ENCODE peak calls at places on chromosomes 6 and 20, in six cellular contexts. Q is upper lobe of left lung, L is K562, X is A549, T is HepG2, G is GM12878. O is an unnamed sample.
A peak's percentile ranks its signal among the peaks of the same experiment; 100 is the strongest.

GRCh38 chr6:153947817-153948447 is 91.1 kb upstream of the OPRM1 start:
- ATAC-seq in L (no peak), T (peak; percentile 85), Q (peak; percentile 58), G (peak; percentile 42), X (peak; percentile 33), O (no peak)

GRCh38 chr6:47235964-47236760 is 73.5 kb downstream of the TNFRSF21 start:
- ATAC-seq in X (no peak), L (peak; percentile 63), T (peak; percentile 28), Q (peak; percentile 63), G (peak; percentile 76), O (no peak)

GRCh38 chr20:60056345-60057122 is 98.3 kb downstream of the CDH26 start:
- ATAC-seq in G (no peak), X (no peak), T (no peak), L (no peak), Q (no peak), O (no peak)

GRCh38 chr6:15266423-15266996 is 20.6 kb downstream of the JARID2 start:
- ATAC-seq in Q (no peak), X (no peak), G (peak; percentile 83), T (peak; percentile 88), L (peak; percentile 75), O (no peak)

GRCh38 chr20:24960302-24960801 is 11.3 kb downstream of the CST7 start:
- ATAC-seq in T (no peak), Q (no peak), X (no peak), L (no peak), G (no peak), O (no peak)

GRCh38 chr6:67887747-67888545 is 747.1 kb upstream of the ADGRB3 start:
- ATAC-seq in L (peak; percentile 49), T (no peak), X (no peak), G (no peak), Q (no peak), O (no peak)

GRCh38 chr6:138441965-138442364 is 37.9 kb downstream of the HEBP2 start:
- ATAC-seq in Q (no peak), X (no peak), G (no peak), L (no peak), T (no peak), O (no peak)

GRCh38 chr6:90315354-90315960 is 18.8 kb upstream of the BACH2 start:
- ATAC-seq in L (no peak), G (no peak), Q (no peak), X (no peak), T (no peak), O (no peak)

GRCh38 chr6:148501178-148501590 is 158.5 kb downstream of the SASH1 start:
- ATAC-seq in Q (peak; percentile 85), X (no peak), G (no peak), T (no peak), L (no peak), O (peak; percentile 88)

GRCh38 chr20:43749734-43750294 is 23.0 kb upstream of the GTSF1L start:
- ATAC-seq in T (peak; percentile 94), G (peak; percentile 45), L (peak; percentile 95), X (peak; percentile 95), Q (peak; percentile 91), O (peak; percentile 66)

GRCh38 chr6:37657117-37657886 is 40.4 kb downstream of the MDGA1 start:
- ATAC-seq in G (no peak), X (peak; percentile 82), Q (no peak), T (no peak), L (no peak), O (no peak)

GRCh38 chr6:130947464-130947863 is 115.6 kb downstream of the EPB41L2 start:
- ATAC-seq in X (no peak), Q (no peak), L (no peak), G (no peak), T (peak; percentile 54), O (peak; percentile 41)

GRCh38 chr6:86148586-86148985 is 505.9 kb upstream of the SYNCRIP start:
- ATAC-seq in X (no peak), L (no peak), G (no peak), T (no peak), Q (no peak), O (no peak)

GRCh38 chr6:141482773-141483172 is 650.0 kb upstream of the GJE1 start:
- ATAC-seq in Q (no peak), L (no peak), T (no peak), X (peak; percentile 43), G (no peak), O (no peak)

GRCh38 chr6:4403828-4404227 is 268.5 kb upstream of the ECI2 start:
- ATAC-seq in T (no peak), L (no peak), X (no peak), Q (peak; percentile 35), G (no peak), O (peak; percentile 50)

GRCh38 chr20:32366380-32366779 is 8.2 kb downstream of the ASXL1 start:
- ATAC-seq in G (peak; percentile 43), T (no peak), L (no peak), Q (no peak), X (no peak), O (no peak)

GRCh38 chr6:90463874-90464273 is 123.0 kb downstream of the MAP3K7 start:
- ATAC-seq in Q (no peak), L (no peak), G (no peak), X (no peak), T (no peak), O (no peak)

GRCh38 chr6:80282913-80283554 is 176.6 kb downstream of the BCKDHB start:
- ATAC-seq in X (no peak), L (no peak), T (no peak), Q (no peak), G (peak; percentile 54), O (no peak)

GRCh38 chr6:12024715-12025434 is 12.8 kb downstream of the HIVEP1 start:
- ATAC-seq in Q (no peak), L (peak; percentile 15), T (no peak), G (peak; percentile 8), X (no peak), O (no peak)

GRCh38 chr6:10369896-10370295 is 45.0 kb downstream of the TFAP2A start:
- ATAC-seq in G (peak; percentile 49), L (no peak), Q (no peak), T (no peak), X (peak; percentile 62), O (no peak)

GRCh38 chr6:38632490-38632889 is 7.2 kb downstream of the BTBD9 start:
- ATAC-seq in Q (no peak), G (no peak), L (no peak), T (no peak), X (no peak), O (no peak)

DNA sequence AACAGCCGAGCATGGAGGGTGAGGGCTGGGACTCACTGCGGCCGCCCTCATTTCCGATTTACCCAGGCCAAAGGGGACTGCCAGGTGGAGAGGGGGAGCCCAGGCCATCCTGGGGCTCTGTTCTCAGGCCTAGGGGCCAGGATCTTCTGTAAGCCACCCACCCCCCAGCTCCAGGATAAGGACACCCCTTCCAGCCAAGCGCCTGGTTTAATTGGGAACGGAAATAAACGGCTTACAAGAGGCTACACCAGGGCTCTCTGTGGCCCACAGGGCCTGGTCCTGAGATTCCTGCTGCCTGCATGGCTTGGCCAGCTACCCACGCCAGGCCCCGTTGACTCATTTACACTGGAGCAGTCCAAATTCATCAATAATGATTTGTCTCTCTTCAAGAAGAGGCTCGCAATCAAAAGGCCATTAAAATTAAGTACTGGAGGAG is 68.1 kb upstream of the TOP1 start:
- ATAC-seq in X (no peak), G (no peak), L (no peak), Q (no peak), T (no peak), O (no peak)
- H3K27ac ChIP-seq in X (no peak overlapping the region), G (no peak overlapping the region), L (no peak overlapping the region), Q (no peak overlapping the region), T (no peak overlapping the region), O (no peak overlapping the region)

GRCh38 chr20:35017099-35017835 is 61.6 kb downstream of the MYH7B start:
- ATAC-seq in L (no peak), X (no peak), T (no peak), G (no peak), Q (no peak), O (no peak)

GRCh38 chr20:35013421-35014411 is 58.0 kb downstream of the MYH7B start:
- ATAC-seq in G (no peak), Q (no peak), L (no peak), T (no peak), X (no peak), O (no peak)

GRCh38 chr20:35012227-35013069 is 56.8 kb downstream of the MYH7B start:
- ATAC-seq in X (no peak), L (no peak), G (no peak), T (no peak), Q (no peak), O (peak; percentile 59)

GRCh38 chr20:35015863-35016193 is 60.2 kb downstream of the MYH7B start:
- ATAC-seq in L (no peak), X (no peak), Q (no peak), T (no peak), G (no peak), O (no peak)

DNA sequence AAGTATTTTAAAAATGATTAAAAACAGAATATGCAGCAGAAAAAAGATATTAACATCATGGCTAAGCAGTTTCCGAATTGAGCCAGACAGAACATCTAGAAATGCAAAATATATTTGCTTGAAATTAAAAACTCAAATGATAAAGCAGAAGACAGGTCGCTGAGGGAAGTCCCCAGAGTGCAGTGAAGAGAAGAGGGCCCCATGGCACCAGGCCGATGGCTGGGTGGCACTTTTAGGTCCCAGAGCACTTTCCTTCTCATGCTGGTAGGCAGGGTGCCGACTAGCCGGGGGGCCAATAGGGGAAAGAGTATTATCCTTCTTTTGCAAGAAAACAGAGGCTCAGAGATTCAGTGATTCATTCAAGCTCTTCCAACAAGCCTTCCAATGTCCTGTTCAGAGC is 58.9 kb downstream of the MYH7B start:
- ATAC-seq in G (no peak), L (no peak), X (no peak), Q (no peak), T (no peak), O (no peak)
- TF ChIP-seq EP300 in G (no peak), L (no peak), X (no peak), Q (no peak), T (no peak), O (no peak)

GRCh38 chr20:50333131-50333530 is 142.5 kb downstream of the CEBPB start:
- ATAC-seq in Q (no peak), X (no peak), T (no peak), L (no peak), G (no peak), O (no peak)

GRCh38 chr20:50336631-50337030 is 146.0 kb downstream of the CEBPB start:
- ATAC-seq in X (no peak), T (no peak), L (no peak), G (no peak), Q (no peak), O (no peak)

GRCh38 chr20:50333856-50334255 is 143.2 kb downstream of the CEBPB start:
- ATAC-seq in Q (peak; percentile 70), L (no peak), T (no peak), X (no peak), G (no peak), O (peak; percentile 40)

GRCh38 chr20:50335866-50336265 is 145.2 kb downstream of the CEBPB start:
- ATAC-seq in L (no peak), G (no peak), Q (no peak), X (no peak), T (no peak), O (no peak)

DNA sequence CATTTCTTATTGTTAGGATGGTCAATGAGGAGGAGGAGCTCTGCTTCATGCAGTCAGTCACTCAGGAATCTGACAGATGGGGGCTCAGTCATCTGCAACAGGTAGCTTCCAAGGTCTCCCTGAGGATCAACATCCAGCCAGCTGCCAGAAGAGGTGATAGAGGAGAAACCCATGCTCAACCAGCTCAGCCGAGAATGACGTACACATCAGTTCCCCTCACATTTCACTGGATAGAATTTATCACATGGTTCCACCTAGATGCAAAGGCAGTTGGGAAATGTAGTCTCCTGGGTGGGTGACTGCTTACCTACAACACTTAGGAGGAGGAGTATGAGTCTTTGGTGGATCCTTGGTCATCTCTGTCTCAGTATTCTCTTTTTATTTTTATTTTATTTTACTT is 144.5 kb downstream of the CEBPB start:
- ATAC-seq in X (peak; percentile 90), G (peak; percentile 55), T (peak; percentile 69), Q (no peak), L (peak; percentile 98), O (no peak)
- H3K27ac ChIP-seq in X (peak overlapping the region; percentile 47), G (no peak overlapping the region), T (no peak overlapping the region), Q (no peak overlapping the region), L (no peak overlapping the region), O (no peak overlapping the region)

GRCh38 chr6:16683524-16684194 is 77.6 kb downstream of the ATXN1 start:
- ATAC-seq in G (peak; percentile 42), L (no peak), T (peak; percentile 79), Q (peak; percentile 76), X (peak; percentile 75), O (peak; percentile 62)
- TF ChIP-seq EP300 in G (no peak), L (no peak), T (no peak), Q (no peak), X (no peak), O (no peak)

O was measured in gastroesophageal sphincter.